ENCODE peak calls at places on chromosomes 3 and 15, in eight cellular contexts. H is MM.1S, A is fibroblast of pulmonary artery, J is HFFc6, Y is left ventricle myocardium inferior, L is psoas muscle, E is activated B cell treated with CpG ODN at 0.5 μM for 24 hours, T is AG09309. V is an unnamed sample.

GRCh38 chr3:124826703-124827102 is 60.5 kb downstream of the ITGB5 start:
- DNase-seq in H (no peak), A (peak; percentile 69), J (peak; percentile 70), Y (no peak), L (no peak), E (no peak), T (peak; percentile 56), V (no peak)

GRCh38 chr3:133330542-133330941 is 69.3 kb upstream of the BFSP2 start:
- DNase-seq in H (no peak), A (peak; percentile 12), J (no peak), Y (no peak), L (no peak), E (no peak), T (no peak), V (no peak)

GRCh38 chr3:165837801-165838200 is 578 bp upstream of the BCHE start:
- DNase-seq in H (no peak), A (no peak), J (no peak), Y (no peak), L (no peak), E (no peak), T (no peak), V (no peak)

GRCh38 chr15:54859982-54860381 is 336.8 kb downstream of the RSL24D1 start:
- DNase-seq in H (no peak), A (no peak), J (no peak), Y (no peak), L (no peak), E (no peak), T (no peak), V (no peak)

GRCh38 chr3:15295506-15295905 is 36.9 kb downstream of the SH3BP5 start:
- DNase-seq in H (no peak), A (peak; percentile 95), J (peak; percentile 20), Y (no peak), L (no peak), E (no peak), T (no peak), V (no peak)

GRCh38 chr3:72312339-72312738 is 527.4 kb upstream of the PROK2 start:
- DNase-seq in H (no peak), A (no peak), J (no peak), Y (no peak), L (no peak), E (no peak), T (no peak), V (no peak)

GRCh38 chr3:101252307-101252706 is 68.1 kb downstream of the IMPG2 start:
- DNase-seq in H (no peak), A (no peak), J (no peak), Y (no peak), L (no peak), E (no peak), T (no peak), V (no peak)

GRCh38 chr3:122058294-122058693 is 3.1 kb downstream of the CD86 start:
- DNase-seq in H (no peak), A (no peak), J (no peak), Y (no peak), L (no peak), E (no peak), T (no peak), V (no peak)

GRCh38 chr3:62587579-62588031 is 214.3 kb upstream of the FEZF2 start:
- DNase-seq in H (no peak), A (peak; percentile 67), J (peak; percentile 93), Y (no peak), L (no peak), E (no peak), T (peak; percentile 86), V (no peak)

GRCh38 chr3:62587169-62587568 is 213.8 kb upstream of the FEZF2 start:
- DNase-seq in H (no peak), A (peak; percentile 58), J (no peak), Y (no peak), L (no peak), E (no peak), T (no peak), V (no peak)

GRCh38 chr3:62585861-62586260 is 212.5 kb upstream of the FEZF2 start:
- DNase-seq in H (no peak), A (peak; percentile 47), J (no peak), Y (no peak), L (no peak), E (no peak), T (no peak), V (no peak)

GRCh38 chr3:62586356-62586755 is 213.0 kb upstream of the FEZF2 start:
- DNase-seq in H (no peak), A (peak; percentile 75), J (no peak), Y (no peak), L (no peak), E (no peak), T (peak; percentile 84), V (no peak)

DNA sequence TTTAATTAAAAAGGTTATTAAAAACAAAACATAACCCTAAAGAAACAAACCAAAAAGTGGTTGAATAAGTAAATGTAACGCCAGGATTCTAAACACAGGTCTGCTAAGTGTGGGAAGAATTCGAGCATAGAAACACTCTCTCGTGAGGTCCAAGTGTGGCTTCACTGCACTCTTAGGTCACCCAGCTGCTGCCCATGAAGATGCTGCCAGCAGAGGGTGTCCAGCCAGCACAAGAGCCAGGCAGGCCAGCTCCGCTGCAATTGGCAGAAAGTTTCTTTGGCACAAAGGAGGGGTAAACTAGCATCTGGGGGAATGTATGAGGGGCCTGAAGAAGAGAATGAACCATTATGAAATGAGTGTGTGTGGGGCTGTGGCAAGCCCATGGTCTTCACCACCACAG is 215.7 kb upstream of the FEZF2 start:
- DNase-seq in H (no peak), A (no peak), J (no peak), Y (no peak), L (no peak), E (no peak), T (no peak), V (no peak)
- TF ChIP-seq CTCF in H (no peak), A (peak; percentile 2), J (peak; percentile 34), Y (peak; percentile 42), L (no peak), E (no peak), T (peak; percentile 3), V (no peak)

GRCh38 chr3:168802761-168803160 is 707.0 kb upstream of the GOLIM4 start:
- DNase-seq in H (no peak), A (no peak), J (no peak), Y (no peak), L (no peak), E (no peak), T (no peak), V (no peak)
- TF ChIP-seq CTCF in H (no peak), A (no peak), J (no peak), Y (no peak), L (no peak), E (no peak), T (no peak), V (no peak)

DNA sequence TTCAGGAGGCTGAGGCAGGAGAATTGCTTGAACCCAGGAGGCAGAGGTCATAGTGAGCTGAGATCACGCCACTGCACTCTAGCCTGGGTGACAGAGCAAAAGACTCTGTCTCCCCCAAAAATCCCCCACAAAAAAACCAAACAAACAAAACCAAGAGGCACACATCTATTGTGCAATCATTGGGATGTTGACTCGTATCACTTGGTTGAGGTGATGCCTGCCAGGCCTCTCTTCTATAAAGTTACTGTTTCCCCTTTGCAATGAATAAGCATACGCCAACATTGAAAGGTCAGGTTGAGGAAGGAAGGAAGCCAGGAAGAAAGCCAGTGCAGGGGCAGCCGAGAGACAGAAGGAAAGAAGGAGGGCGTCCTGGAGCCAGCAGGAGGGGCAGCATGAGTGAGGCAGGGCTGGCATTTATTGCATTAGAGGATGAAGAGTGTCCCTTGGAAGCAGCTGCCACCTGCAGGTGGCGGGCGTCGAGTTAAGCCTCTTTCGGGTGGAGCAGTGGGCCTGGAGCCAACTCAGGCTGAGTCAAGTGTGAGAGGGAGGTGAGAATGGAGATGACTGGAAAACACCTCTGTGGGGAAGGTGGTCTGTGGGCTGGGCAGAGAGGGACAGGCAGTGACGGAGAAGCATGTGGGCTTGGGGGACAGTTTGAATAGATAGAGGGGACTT is 8.3 kb upstream of the CSPG4 start:
- DNase-seq in H (no peak), A (peak; percentile 14), J (peak; percentile 27), Y (no peak), L (peak; percentile 62), E (no peak), T (no peak), V (peak; percentile 97)
- TF ChIP-seq CTCF in H (no peak), A (peak; percentile 15), J (peak; percentile 53), Y (peak; percentile 48), L (peak; percentile 36), E (no peak), T (no peak), V (peak; percentile 72)

GRCh38 chr15:90895571-90896117 is 7.5 kb upstream of the MAN2A2 start:
- DNase-seq in H (no peak), A (peak; percentile 12), J (no peak), Y (no peak), L (no peak), E (no peak), T (no peak), V (peak; percentile 87)
- TF ChIP-seq CTCF in H (no peak), A (no peak), J (peak; percentile 23), Y (no peak), L (no peak), E (no peak), T (peak; percentile 9), V (peak; percentile 38)

DNA sequence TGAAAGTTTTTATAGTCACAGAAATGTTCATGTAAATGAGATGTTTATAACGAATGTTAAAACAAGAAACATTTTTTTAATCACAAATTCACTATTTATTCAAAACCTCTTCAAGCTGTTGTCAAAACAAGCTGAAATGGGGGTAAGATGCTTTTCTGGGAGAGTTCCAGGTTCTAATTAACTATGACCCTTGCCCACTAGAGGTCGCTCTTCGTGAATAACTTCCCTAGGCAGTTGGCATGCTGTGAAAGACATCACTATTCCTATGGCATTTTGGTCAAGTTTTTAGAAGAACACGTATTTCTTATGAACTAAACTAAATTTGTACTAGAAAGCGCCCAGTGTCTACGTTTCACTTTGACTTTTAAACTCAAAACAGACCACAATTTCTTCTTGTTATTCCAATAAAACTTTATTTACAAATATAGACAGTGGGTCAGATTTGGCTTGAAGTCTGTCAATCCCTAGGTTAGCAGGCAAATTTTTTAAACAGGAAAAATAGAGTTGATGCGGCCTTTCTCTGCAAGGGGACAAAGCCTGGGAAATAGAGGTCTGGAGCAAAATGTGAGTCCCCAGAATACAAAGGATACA is 62.8 kb upstream of the CMTM8 start:
- DNase-seq in H (peak; percentile 62), A (peak; percentile 84), J (peak; percentile 48), Y (no peak), L (no peak), E (no peak), T (peak; percentile 27), V (no peak)
- TF ChIP-seq CTCF in H (peak; percentile 69), A (peak; percentile 73), J (peak; percentile 87), Y (peak; percentile 73), L (peak; percentile 48), E (no peak), T (peak; percentile 65), V (peak; percentile 74)

V was measured in D721Med.